ENCODE peak calls at places on chromosomes 12 and 14, in eight cellular contexts. R, O, V, S, K, J, H and G are unnamed samples.

GRCh38 chr14:58912287-58912686 is 274.5 kb downstream of the DACT1 start:
- DNase-seq in R (no peak), V (no peak), H (no peak), O (no peak), S (no peak), J (no peak), K (no peak), G (no peak)

GRCh38 chr12:90908465-90908864 is 46.5 kb downstream of the CCER1 start:
- DNase-seq in K (peak; percentile 64), J (no peak), V (no peak), R (no peak), S (peak; percentile 75), H (no peak), O (peak; percentile 20), G (no peak)

GRCh38 chr12:27511031-27511722 is 12.8 kb upstream of the PPFIBP1 start:
- DNase-seq in J (no peak), K (no peak), S (peak; percentile 56), H (no peak), V (no peak), O (no peak), R (no peak), G (no peak)

GRCh38 chr12:130041983-130042812 is 120.1 kb upstream of the FZD10 start:
- DNase-seq in R (no peak), S (peak; percentile 19), J (no peak), O (no peak), K (peak; percentile 44), H (peak; percentile 24), V (no peak), G (no peak)

GRCh38 chr12:30824311-30824710 is 69.6 kb upstream of the CAPRIN2 start:
- DNase-seq in V (no peak), J (no peak), K (no peak), O (no peak), H (no peak), R (no peak), S (no peak), G (no peak)

GRCh38 chr12:5956987-5957386 is 11.9 kb upstream of the ANO2 start:
- DNase-seq in R (no peak), O (peak; percentile 7), S (no peak), H (no peak), V (no peak), K (no peak), J (no peak), G (no peak)

GRCh38 chr14:75297417-75298040 is 18.9 kb downstream of the FOS start:
- DNase-seq in K (no peak), S (no peak), R (no peak), O (no peak), J (no peak), H (no peak), V (peak; percentile 9), G (no peak)

GRCh38 chr14:91873476-91874265 is 6.3 kb upstream of the TC2N start:
- DNase-seq in R (no peak), O (peak; percentile 53), J (peak; percentile 14), H (peak; percentile 42), K (no peak), S (no peak), V (no peak), G (no peak)

GRCh38 chr14:27184371-27184901 is 586.6 kb upstream of the NOVA1 start:
- DNase-seq in R (no peak), V (no peak), S (no peak), J (no peak), O (peak; percentile 40), H (no peak), K (no peak), G (no peak)

GRCh38 chr12:8905546-8905945 is 8.8 kb upstream of the PHC1 start:
- DNase-seq in V (no peak), J (no peak), R (no peak), H (no peak), O (no peak), S (no peak), K (no peak), G (no peak)

GRCh38 chr14:67571991-67572323 is 28.1 kb downstream of the PIGH start:
- DNase-seq in O (no peak), J (no peak), R (no peak), S (no peak), V (no peak), K (peak; percentile 17), H (no peak), G (no peak)

GRCh38 chr12:3964404-3964803 is 91.2 kb upstream of the PARP11 start:
- DNase-seq in H (no peak), S (no peak), J (no peak), R (no peak), V (no peak), O (no peak), K (no peak), G (peak; percentile 57)

GRCh38 chr14:91867316-91867988 is at the start of gene TC2N:
- DNase-seq in K (no peak), V (no peak), H (no peak), O (no peak), R (no peak), J (no peak), S (no peak), G (no peak)

GRCh38 chr14:102230481-102231210 is 74.3 kb downstream of the MOK start:
- DNase-seq in S (no peak), K (no peak), V (no peak), R (no peak), J (no peak), H (no peak), O (no peak), G (no peak)

GRCh38 chr12:12004524-12004923 is 66.2 kb upstream of the BCL2L14 start:
- DNase-seq in O (no peak), R (no peak), J (no peak), K (no peak), V (no peak), H (no peak), S (no peak), G (no peak)

GRCh38 chr12:26936559-26937442 is 980 bp downstream of the INTS13 start:
- DNase-seq in J (no peak), V (no peak), K (no peak), H (no peak), S (peak; percentile 43), O (peak; percentile 17), R (no peak), G (no peak)

GRCh38 chr12:124829008-124829707 is 34.5 kb downstream of the SCARB1 start:
- DNase-seq in H (no peak), V (no peak), J (no peak), K (peak; percentile 87), S (peak; percentile 92), O (peak; percentile 91), R (no peak), G (no peak)

GRCh38 chr12:124240493-124240892 is 54.4 kb upstream of the RFLNA start:
- DNase-seq in H (peak; percentile 50), S (peak; percentile 10), O (no peak), J (no peak), K (no peak), R (no peak), V (no peak), G (no peak)

GRCh38 chr14:99217556-99217955 is 54.4 kb downstream of the BCL11B start:
- DNase-seq in O (no peak), H (no peak), S (no peak), R (no peak), K (no peak), J (no peak), V (no peak), G (no peak)

GRCh38 chr14:72715215-72715909 is 178.5 kb downstream of the DPF3 start:
- DNase-seq in V (peak; percentile 89), K (no peak), H (no peak), S (peak; percentile 26), O (no peak), J (no peak), R (no peak), G (no peak)

GRCh38 chr12:123491481-123491880 is 33.5 kb downstream of the SNRNP35 start:
- DNase-seq in J (no peak), H (no peak), O (no peak), K (no peak), S (no peak), R (no peak), V (no peak), G (no peak)

GRCh38 chr12:110927545-110927944 is 7.2 kb upstream of the MYL2 start:
- DNase-seq in K (no peak), S (no peak), H (no peak), J (no peak), V (no peak), O (no peak), R (no peak), G (no peak)

GRCh38 chr14:92726135-92726932 is 22.1 kb downstream of the LGMN start:
- DNase-seq in S (peak; percentile 94), H (peak; percentile 85), O (peak; percentile 88), R (peak; percentile 55), K (peak; percentile 85), J (no peak), V (peak; percentile 55), G (no peak)

DNA sequence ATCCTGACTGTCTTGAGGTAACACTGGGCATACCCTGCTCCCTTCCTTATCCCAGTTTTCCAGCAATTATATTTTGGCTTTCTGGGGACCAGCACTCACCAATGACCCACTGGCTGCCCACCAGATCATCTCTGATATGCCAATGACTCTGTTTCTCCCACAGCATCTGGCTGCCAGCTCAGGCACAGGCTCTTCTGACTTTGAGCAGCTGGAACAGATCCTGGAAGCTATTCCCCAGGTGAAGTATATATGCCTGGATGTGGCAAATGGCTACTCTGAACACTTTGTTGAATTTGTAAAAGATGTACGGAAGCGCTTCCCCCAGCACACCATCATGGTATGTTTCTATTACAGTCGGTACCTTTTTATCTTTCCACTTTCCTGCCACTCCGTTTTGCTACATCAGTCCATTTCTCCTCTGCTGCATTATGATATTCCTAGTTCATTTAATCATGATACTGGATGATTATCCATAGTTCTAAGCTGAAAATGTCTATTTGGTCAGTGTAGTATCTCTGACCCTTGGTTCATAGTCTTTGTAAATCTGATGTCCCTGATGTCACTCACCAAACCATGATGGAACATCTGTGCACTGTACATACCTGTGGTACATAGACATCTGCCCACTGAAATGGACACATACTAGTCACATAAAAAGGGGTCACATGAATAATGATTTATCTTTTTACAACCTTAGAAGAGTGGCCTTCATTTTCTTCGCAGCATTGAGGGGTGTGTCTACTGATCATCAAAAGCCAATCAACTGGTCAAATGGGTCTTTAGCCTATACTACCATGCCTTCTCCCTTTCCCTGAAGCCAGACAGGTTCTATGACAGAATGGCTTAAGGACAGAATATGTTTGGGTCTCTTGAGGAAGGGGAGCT is 3.3 kb downstream of the GMPR2 start:
- DNase-seq in K (no peak), O (no peak), H (no peak), J (no peak), S (no peak), V (no peak), R (no peak), G (no peak)
- H3K4me1 ChIP-seq in K (peaks cover 41% of the 10 kb centered on the region), O (peaks cover 50% of the 10 kb centered on the region), H (peaks cover 4% of the 10 kb centered on the region), J (peaks cover 69% of the 10 kb centered on the region), S (peaks cover 34% of the 10 kb centered on the region), V (peaks cover 64% of the 10 kb centered on the region), R (peaks cover 16% of the 10 kb centered on the region), G (peaks cover under 1% of the 10 kb centered on the region)

GRCh38 chr14:21025374-21026151 is 702 bp upstream of the NDRG2 start:
- DNase-seq in R (peak; percentile 56), S (no peak), H (peak; percentile 60), V (peak; percentile 91), J (no peak), K (peak; percentile 77), O (no peak), G (no peak)
- H3K4me3 ChIP-seq in R (peak overlapping the region; percentile 95), S (peak overlapping the region; percentile 51), H (peak overlapping the region; percentile 86), V (peak overlapping the region; percentile 99), J (peak overlapping the region; percentile 94), K (peak overlapping the region; percentile 33), O (peak overlapping the region; percentile 58), G (peak overlapping the region; percentile 46)

GRCh38 chr14:55071870-55072640 is 20.6 kb downstream of the MAPK1IP1L start:
- DNase-seq in H (no peak), S (peak; percentile 98), O (peak; percentile 75), K (peak; percentile 30), J (no peak), V (peak; percentile 23), R (no peak), G (no peak)
- H3K27ac ChIP-seq in H (no peak overlapping the region), S (peak overlapping the region; percentile 97), O (peak overlapping the region; percentile 52), K (no peak overlapping the region), J (peak overlapping the region; percentile 87), V (peak overlapping the region; percentile 42), R (no peak overlapping the region), G (no peak overlapping the region)

GRCh38 chr12:87813476-87814234 is 215.5 kb downstream of the C12orf50 start:
- DNase-seq in H (no peak), R (no peak), V (no peak), J (no peak), K (no peak), O (peak; percentile 64), S (peak; percentile 82), G (no peak)
- H3K4me1 ChIP-seq in H (no peaks in the 10 kb centered on the region), R (no peaks in the 10 kb centered on the region), V (no peaks in the 10 kb centered on the region), J (no peaks in the 10 kb centered on the region), K (peaks cover 4% of the 10 kb centered on the region), O (peaks cover 18% of the 10 kb centered on the region), S (peaks cover 50% of the 10 kb centered on the region), G (no peaks in the 10 kb centered on the region)